ENCODE peak calls at places on chromosomes 12 and 14, in five cellular contexts. P is body of pancreas, F is Peyer's patch, K is tibial nerve, Y is H1. J is an unnamed sample.

GRCh38 chr12:58877243-58877743 is 43.0 kb downstream of the LRIG3 start:
- DNase-seq in P (peak; percentile 83), F (no peak), K (peak; percentile 64), Y (no peak), J (no peak)

GRCh38 chr14:78104130-78104529 is 66.0 kb upstream of the NRXN3 start:
- DNase-seq in P (no peak), F (no peak), K (no peak), Y (no peak), J (no peak)

GRCh38 chr14:70776197-70776596 is 33.1 kb downstream of the MAP3K9 start:
- DNase-seq in P (no peak), F (no peak), K (no peak), Y (no peak), J (no peak)

GRCh38 chr14:77980475-77981321 is 180.8 kb downstream of the ADCK1 start:
- DNase-seq in P (peak; percentile 87), F (peak; percentile 57), K (no peak), Y (peak; percentile 80), J (peak; percentile 9)

GRCh38 chr12:50482566-50482965 is 22.2 kb upstream of the DIP2B start:
- DNase-seq in P (no peak), F (no peak), K (no peak), Y (no peak), J (no peak)

GRCh38 chr12:12007001-12007712 is 63.6 kb upstream of the BCL2L14 start:
- DNase-seq in P (no peak), F (no peak), K (no peak), Y (no peak), J (no peak)

GRCh38 chr14:92694807-92695206 is 53.6 kb downstream of the LGMN start:
- DNase-seq in P (no peak), F (no peak), K (no peak), Y (no peak), J (no peak)

GRCh38 chr14:104523546-104523935 is 56.0 kb upstream of the C14orf180 start:
- DNase-seq in P (no peak), F (no peak), K (no peak), Y (no peak), J (no peak)

GRCh38 chr12:83389237-83389996 is 702.7 kb downstream of the TMTC2 start:
- DNase-seq in P (peak; percentile 63), F (peak; percentile 55), K (no peak), Y (peak; percentile 62), J (no peak)

GRCh38 chr12:117699575-117699974 is 269.2 kb downstream of the KSR2 start:
- DNase-seq in P (no peak), F (no peak), K (no peak), Y (no peak), J (no peak)

GRCh38 chr14:53549956-53550355 is 396.8 kb upstream of the DDHD1 start:
- DNase-seq in P (no peak), F (no peak), K (no peak), Y (no peak), J (no peak)

GRCh38 chr12:33795536-33795935 is 226.8 kb upstream of the ALG10 start:
- DNase-seq in P (no peak), F (no peak), K (no peak), Y (no peak), J (no peak)

GRCh38 chr12:117803013-117803412 is 165.8 kb downstream of the KSR2 start:
- DNase-seq in P (peak; percentile 73), F (peak; percentile 69), K (no peak), Y (no peak), J (no peak)

GRCh38 chr14:100955201-100955600 is 51.7 kb upstream of the RTL1 start:
- DNase-seq in P (no peak), F (no peak), K (no peak), Y (no peak), J (no peak)

GRCh38 chr14:71491925-71492324 is 440.3 kb upstream of the RGS6 start:
- DNase-seq in P (peak; percentile 41), F (no peak), K (no peak), Y (no peak), J (no peak)

GRCh38 chr14:36068777-36069534 is 107.6 kb downstream of the PTCSC3 start:
- DNase-seq in P (no peak), F (no peak), K (no peak), Y (no peak), J (no peak)

GRCh38 chr12:15256760-15257159 is 35.5 kb upstream of the RERG start:
- DNase-seq in P (no peak), F (no peak), K (peak; percentile 71), Y (no peak), J (no peak)

GRCh38 chr12:100857418-100857817 is 62.8 kb downstream of the ANO4 start:
- DNase-seq in P (no peak), F (no peak), K (no peak), Y (no peak), J (no peak)

GRCh38 chr12:4116251-4117111 is 157.1 kb upstream of the CCND2 start:
- DNase-seq in P (no peak), F (peak; percentile 63), K (no peak), Y (peak; percentile 47), J (no peak)

GRCh38 chr12:1792406-1792805 is 28.0 kb upstream of the LRTM2 start:
- DNase-seq in P (no peak), F (no peak), K (no peak), Y (no peak), J (no peak)
- TF ChIP-seq POLR2A in P (no peak), F (no peak), K (no peak), Y (no peak), J (no peak)

DNA sequence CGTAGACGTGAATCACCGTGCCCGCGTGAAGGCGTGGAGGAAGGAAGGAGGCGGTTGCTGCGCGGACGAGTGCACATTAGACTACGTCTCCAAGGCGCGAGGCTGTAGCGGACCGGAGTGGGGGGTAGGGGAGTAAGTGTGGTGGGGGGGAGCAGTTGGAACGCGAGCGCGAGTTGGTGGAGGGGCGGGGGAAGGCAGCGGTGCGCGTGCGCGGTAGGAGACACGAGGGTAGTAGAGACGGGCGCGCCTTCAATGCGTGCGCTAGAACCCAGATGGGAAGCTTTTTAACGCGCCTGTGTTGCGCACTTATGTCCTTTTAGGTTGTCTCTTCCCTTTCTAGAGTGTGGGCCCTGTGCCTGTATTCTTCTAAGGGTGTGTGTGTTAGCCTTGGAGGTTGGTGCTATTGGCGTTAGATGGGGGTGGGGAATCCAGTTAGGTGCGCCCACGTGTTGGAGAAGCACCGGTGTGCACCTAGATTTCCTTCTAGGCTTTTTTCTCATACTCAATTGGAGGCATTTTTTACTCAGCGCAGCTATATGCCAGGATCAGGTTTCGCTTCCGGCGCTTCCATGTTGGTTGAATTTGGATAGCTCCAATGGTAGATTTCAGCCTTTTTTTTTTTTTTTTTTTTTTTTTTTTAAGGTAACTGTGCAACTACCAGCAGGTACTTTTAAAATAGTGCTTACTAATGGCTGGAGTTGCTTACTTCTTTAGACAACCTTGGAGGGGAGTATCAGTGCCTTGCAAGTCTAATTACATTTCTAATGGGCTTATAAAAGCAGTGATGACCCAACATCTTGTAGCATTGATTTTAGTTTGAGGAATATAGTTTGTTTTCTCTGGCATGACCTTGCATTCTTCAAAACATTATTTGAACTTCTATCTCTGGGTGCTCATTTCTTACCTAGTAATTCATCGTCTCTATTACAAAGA is 820 bp downstream of the EIF4B start:
- DNase-seq in P (peak; percentile 78), F (peak; percentile 77), K (peak; percentile 50), Y (peak; percentile 77), J (peak; percentile 87)
- TF ChIP-seq POLR2A in P (no peak), F (no peak), K (no peak), Y (peak; percentile 14), J (no peak)

GRCh38 chr14:68210729-68211299 is 391.2 kb downstream of the RAD51B start:
- DNase-seq in P (peak; percentile 49), F (no peak), K (no peak), Y (no peak), J (peak; percentile 68)
- TF ChIP-seq POLR2A in P (no peak), F (no peak), K (no peak), Y (no peak), J (peak; percentile 15)

GRCh38 chr14:64340560-64341196 is 46.5 kb upstream of the ESR2 start:
- DNase-seq in P (no peak), F (no peak), K (no peak), Y (no peak), J (peak; percentile 44)

GRCh38 chr14:64338616-64339316 is 44.6 kb upstream of the ESR2 start:
- DNase-seq in P (peak; percentile 97), F (peak; percentile 90), K (peak; percentile 89), Y (peak; percentile 92), J (peak; percentile 87)

DNA sequence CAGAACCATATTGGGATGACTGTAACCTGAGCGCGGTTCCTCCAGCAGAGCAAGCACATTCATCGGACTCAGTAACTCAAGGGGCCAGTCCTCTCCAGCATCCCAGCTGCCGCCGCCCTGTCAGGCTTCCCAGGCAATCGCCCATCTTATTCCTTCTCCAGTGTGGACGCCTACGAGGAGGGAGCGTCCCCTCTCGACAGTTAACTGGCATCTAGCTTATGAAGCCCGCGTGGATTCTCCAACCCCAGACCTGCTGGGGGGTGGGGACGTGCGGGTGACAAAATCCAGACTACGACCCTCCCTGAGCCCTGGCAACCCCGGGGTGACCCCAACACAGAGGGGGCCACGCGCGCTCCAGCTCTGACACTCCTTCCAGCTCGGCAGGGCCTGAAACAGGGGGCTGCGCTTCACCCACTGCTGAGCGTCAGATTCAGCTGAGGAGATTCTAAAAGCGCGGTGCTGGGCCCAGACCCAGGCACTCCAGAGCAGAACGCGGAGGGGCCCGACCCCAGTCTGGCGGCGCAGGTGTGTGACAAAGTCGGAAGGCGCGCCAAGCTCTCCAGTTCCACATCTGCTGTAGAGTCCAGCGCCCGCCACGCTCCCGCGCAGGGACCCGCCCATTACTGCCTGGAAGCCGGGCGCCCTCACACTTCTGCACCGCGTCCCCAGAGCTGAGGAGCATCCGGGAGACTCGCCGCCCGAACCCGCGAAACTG is 43.9 kb upstream of the ESR2 start:
- DNase-seq in P (peak; percentile 59), F (no peak), K (peak; percentile 19), Y (peak; percentile 88), J (peak; percentile 80)
- TF ChIP-seq POLR2A in P (peak; percentile 77), F (no peak), K (no peak), Y (no peak), J (peak; percentile 36)

GRCh38 chr12:121825041-121825523 is 21.3 kb downstream of the SETD1B start:
- DNase-seq in P (no peak), F (no peak), K (no peak), Y (no peak), J (no peak)
- TF ChIP-seq POLR2A in P (no peak), F (no peak), K (no peak), Y (no peak), J (no peak)

J was measured in erythroblast.